ENCODE peak calls at places on chromosomes 1 and 21, in seven cellular contexts. C is AG09309, Q is progenitor cell of endocrine pancreas, H is GM20000, P is tibial artery, O is transverse colon, K is endothelial cell. X is an unnamed sample.
A peak's percentile ranks its signal among the peaks of the same experiment; 100 is the strongest.

GRCh38 chr1:202615501-202616354 is 94.5 kb downstream of the SYT2 start:
- DNase-seq in C (no peak), Q (no peak), H (peak; percentile 75), P (peak; percentile 34), O (peak; percentile 28), K (no peak), X (no peak)

GRCh38 chr1:199243423-199244061 is 604.7 kb downstream of the PTPRC start:
- DNase-seq in C (no peak), Q (no peak), H (peak; percentile 75), P (no peak), O (peak; percentile 48), K (peak; percentile 68), X (peak; percentile 59)

GRCh38 chr1:29903767-29904166 is 667.4 kb downstream of the PTPRU start:
- DNase-seq in C (no peak), Q (no peak), H (no peak), P (no peak), O (no peak), K (no peak), X (no peak)

GRCh38 chr1:92096317-92096716 is 16.2 kb downstream of the BTBD8 start:
- DNase-seq in C (no peak), Q (no peak), H (no peak), P (no peak), O (no peak), K (no peak), X (no peak)

GRCh38 chr1:38546630-38547029 is 312.9 kb downstream of the RRAGC start:
- DNase-seq in C (no peak), Q (no peak), H (no peak), P (no peak), O (no peak), K (no peak), X (no peak)

GRCh38 chr1:17662786-17663185 is 92.3 kb upstream of the ACTL8 start:
- DNase-seq in C (no peak), Q (no peak), H (no peak), P (no peak), O (no peak), K (no peak), X (no peak)

GRCh38 chr21:38126677-38127271 is 130.0 kb upstream of the KCNJ15 start:
- DNase-seq in C (no peak), Q (peak; percentile 64), H (peak; percentile 47), P (peak; percentile 41), O (peak; percentile 45), K (peak; percentile 80), X (peak; percentile 79)

GRCh38 chr1:8517579-8518489 is 199.9 kb downstream of the SLC45A1 start:
- DNase-seq in C (no peak), Q (no peak), H (no peak), P (no peak), O (no peak), K (no peak), X (no peak)

GRCh38 chr1:99992044-99992722 is 22.4 kb downstream of the SLC35A3 start:
- DNase-seq in C (no peak), Q (no peak), H (no peak), P (no peak), O (no peak), K (no peak), X (no peak)

GRCh38 chr1:99986656-99987225 is 16.9 kb downstream of the SLC35A3 start:
- DNase-seq in C (no peak), Q (no peak), H (no peak), P (no peak), O (peak; percentile 41), K (no peak), X (no peak)

GRCh38 chr1:99993468-99993845 is 23.7 kb downstream of the SLC35A3 start:
- DNase-seq in C (no peak), Q (no peak), H (no peak), P (no peak), O (no peak), K (no peak), X (no peak)

GRCh38 chr1:99992760-99993467 is 23.1 kb downstream of the SLC35A3 start:
- DNase-seq in C (no peak), Q (no peak), H (no peak), P (no peak), O (no peak), K (no peak), X (no peak)

DNA sequence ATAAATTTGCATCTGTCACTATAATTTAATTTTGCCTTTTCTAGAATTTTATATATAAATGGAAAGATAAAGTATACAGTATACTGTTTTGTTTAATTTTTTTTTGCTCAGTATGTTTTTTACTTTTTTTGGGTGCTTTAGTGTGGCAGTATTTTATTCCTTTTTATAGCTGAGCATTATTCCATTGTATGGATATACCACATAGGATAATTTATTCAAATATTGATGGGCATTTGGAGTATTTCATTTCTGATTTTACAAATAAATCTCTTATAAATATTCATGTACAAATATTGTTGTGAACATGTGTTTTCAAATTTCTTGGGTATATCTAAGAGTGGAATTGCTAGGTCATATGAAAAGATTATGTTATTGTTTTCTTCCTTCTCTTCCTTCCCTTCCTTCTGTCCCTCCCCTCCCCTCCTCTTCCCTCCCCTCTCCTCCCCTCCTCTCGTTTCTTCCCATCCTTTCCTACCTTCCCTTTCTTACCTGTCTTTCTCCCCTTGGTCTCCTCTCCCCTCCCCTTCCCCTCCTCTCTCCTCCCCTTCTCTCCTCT is 18.5 kb downstream of the SLC35A3 start:
- DNase-seq in C (no peak), Q (no peak), H (no peak), P (no peak), O (no peak), K (no peak), X (no peak)
- TF ChIP-seq CTCF in C (no peak), Q (no peak), H (no peak), P (no peak), O (no peak), K (no peak), X (no peak)

DNA sequence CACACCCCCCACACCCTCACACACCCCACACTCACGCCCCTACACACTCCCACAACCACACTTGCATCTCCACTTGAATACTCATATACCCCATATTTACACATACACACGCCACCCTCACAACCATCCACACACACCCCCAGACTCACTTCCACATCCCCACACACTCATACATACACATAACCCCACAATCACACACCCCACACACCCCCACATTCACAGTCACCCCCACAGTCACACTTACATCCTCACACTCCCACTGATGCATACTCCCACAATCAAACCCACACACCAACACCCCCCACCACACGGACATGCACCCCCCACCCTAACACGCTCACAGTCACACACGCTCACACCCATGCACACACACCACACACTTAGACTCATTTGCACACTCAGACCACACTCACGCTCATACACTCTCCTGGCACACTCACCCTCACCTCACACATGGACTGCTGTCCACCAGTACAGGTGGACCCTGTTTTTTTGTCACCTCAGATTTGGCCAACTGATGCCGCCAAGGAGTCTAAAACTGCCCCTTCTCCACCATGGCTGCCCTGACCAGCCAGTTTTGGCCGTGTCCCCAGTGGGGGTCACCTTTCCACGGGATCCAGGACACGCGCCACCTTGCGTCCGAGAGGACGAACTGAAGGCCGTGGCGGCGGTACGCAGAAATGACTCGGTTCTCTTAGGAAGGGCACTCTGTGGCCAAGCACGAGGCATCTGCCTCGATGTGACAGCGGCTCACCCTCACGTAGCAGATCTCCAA is 45.3 kb upstream of the EDN2 start:
- DNase-seq in C (no peak), Q (no peak), H (no peak), P (peak; percentile 3), O (no peak), K (no peak), X (no peak)
- TF ChIP-seq CTCF in C (no peak), Q (no peak), H (no peak), P (no peak), O (no peak), K (no peak), X (no peak)

GRCh38 chr1:40703316-40703715 is 11.8 kb downstream of the NFYC start:
- DNase-seq in C (peak; percentile 57), Q (no peak), H (no peak), P (no peak), O (no peak), K (no peak), X (no peak)
- TF ChIP-seq CTCF in C (no peak), Q (no peak), H (no peak), P (no peak), O (no peak), K (no peak), X (no peak)

GRCh38 chr1:46969014-46969619 is 27.8 kb upstream of the CYP4A11 start:
- DNase-seq in C (no peak), Q (no peak), H (no peak), P (no peak), O (no peak), K (no peak), X (no peak)
- TF ChIP-seq CTCF in C (no peak), Q (peak; percentile 36), H (no peak), P (no peak), O (no peak), K (peak; percentile 34), X (peak; percentile 13)

DNA sequence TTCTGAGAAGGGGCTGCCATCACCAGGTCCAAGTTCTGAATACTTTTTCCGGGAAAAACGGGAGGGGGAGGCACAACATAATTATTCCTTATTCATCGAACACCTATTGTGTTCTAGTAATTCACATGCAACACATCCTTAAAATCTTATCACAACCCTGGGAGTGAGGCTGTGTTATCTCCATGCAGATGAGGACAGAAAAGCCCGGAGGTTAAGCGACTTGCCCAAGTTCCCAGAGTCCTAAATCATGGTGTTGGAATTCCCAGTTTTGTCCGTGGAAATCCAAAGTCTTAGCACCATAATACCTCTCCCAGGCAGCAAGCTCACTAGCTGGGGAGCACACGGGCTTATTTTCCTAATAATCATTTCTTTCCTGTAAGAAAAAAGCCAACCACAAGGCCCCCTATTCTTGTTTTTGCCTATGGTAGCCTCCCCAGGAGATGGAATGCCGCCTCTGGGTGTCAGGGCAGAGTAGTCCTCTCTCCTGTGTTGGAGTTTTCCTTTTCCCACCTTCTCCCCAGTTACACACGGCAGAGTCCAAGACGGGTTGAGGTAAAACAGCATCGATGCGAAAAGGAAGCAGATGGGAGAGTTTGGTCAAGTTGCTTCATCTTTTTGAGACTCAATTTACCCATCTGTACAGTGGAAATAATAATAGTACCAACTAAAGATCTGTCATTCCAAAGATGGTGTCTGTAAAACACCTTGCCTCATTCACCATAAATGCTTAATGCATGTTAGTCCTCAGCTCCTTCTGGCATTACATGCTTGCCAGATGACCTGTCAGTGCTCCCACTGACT is 228.0 kb upstream of the TMEM51 start:
- DNase-seq in C (no peak), Q (no peak), H (no peak), P (no peak), O (no peak), K (no peak), X (no peak)
- TF ChIP-seq CTCF in C (peak; percentile 20), Q (no peak), H (no peak), P (no peak), O (no peak), K (no peak), X (no peak)

DNA sequence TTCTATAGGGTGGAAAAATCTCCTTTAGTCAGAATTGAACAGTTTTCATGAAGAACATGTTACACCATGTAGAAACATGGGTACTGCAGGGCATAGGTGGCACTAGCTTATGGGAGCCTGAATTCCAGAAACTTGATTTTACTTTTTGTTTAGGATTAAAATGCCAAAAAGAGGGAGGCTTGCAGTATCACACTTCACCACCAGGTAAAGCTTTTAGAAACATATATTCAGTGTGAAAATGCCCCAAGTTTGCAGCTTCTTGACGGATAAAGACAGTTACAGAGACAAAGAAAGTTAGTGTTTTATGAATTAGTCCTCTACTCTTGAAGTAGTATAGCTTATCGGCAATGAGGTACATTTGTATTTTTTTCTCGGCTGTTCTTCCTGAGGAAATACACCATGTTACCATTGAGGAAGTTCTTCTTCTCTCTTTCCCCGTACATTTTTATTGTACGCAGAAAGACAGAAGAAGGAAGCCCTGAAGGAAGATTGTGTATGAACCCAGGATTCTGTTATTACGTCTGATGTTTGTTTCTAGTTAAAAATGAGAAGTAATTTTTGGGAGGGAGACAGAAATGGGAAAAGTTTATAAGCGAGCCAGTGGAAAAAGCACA is 66.1 kb downstream of the PBX1 start:
- DNase-seq in C (no peak), Q (no peak), H (no peak), P (no peak), O (no peak), K (no peak), X (no peak)
- TF ChIP-seq CTCF in C (peak; percentile 31), Q (peak; percentile 55), H (no peak), P (peak; percentile 19), O (peak; percentile 38), K (peak; percentile 87), X (peak; percentile 46)